ENCODE peak calls at places on chromosome 4, in seven cellular contexts. T, U, L, V, K, Z and P are unnamed samples.

GRCh38 chr4:101667348-101667747 is 123.2 kb upstream of the BANK1 start:
- DNase-seq in T (no peak), U (no peak), L (no peak), V (no peak), K (no peak), Z (no peak), P (no peak)

GRCh38 chr4:14125375-14126129 is 498.0 kb upstream of the BOD1L1 start:
- DNase-seq in T (no peak), U (no peak), L (no peak), V (no peak), K (no peak), Z (no peak), P (no peak)

GRCh38 chr4:14336656-14337055 is 665.6 kb upstream of the CPEB2 start:
- DNase-seq in T (no peak), U (no peak), L (no peak), V (no peak), K (no peak), Z (no peak), P (no peak)

GRCh38 chr4:146450524-146450923 is 71.2 kb downstream of the SLC10A7 start:
- DNase-seq in T (no peak), U (no peak), L (no peak), V (no peak), K (no peak), Z (peak; percentile 6), P (no peak)

GRCh38 chr4:86302242-86302641 is 57.6 kb downstream of the MAPK10 start:
- DNase-seq in T (no peak), U (no peak), L (peak; percentile 50), V (peak; percentile 44), K (no peak), Z (peak; percentile 93), P (no peak)

GRCh38 chr4:42712854-42713253 is 55.9 kb upstream of the ATP8A1 start:
- DNase-seq in T (no peak), U (no peak), L (no peak), V (no peak), K (no peak), Z (no peak), P (no peak)

GRCh38 chr4:125994430-125994829 is 679.7 kb downstream of the FAT4 start:
- DNase-seq in T (no peak), U (no peak), L (no peak), V (no peak), K (no peak), Z (no peak), P (no peak)

GRCh38 chr4:6746721-6747689 is 31.0 kb downstream of the BLOC1S4 start:
- DNase-seq in T (no peak), U (peak; percentile 79), L (no peak), V (no peak), K (no peak), Z (peak; percentile 45), P (no peak)

GRCh38 chr4:45578874-45579273 is 545.0 kb downstream of the GABRG1 start:
- DNase-seq in T (no peak), U (no peak), L (no peak), V (no peak), K (no peak), Z (no peak), P (no peak)

GRCh38 chr4:25900901-25901500 is 13.0 kb upstream of the SMIM20 start:
- DNase-seq in T (no peak), U (no peak), L (no peak), V (no peak), K (no peak), Z (no peak), P (no peak)

GRCh38 chr4:159105063-159105414 is 2.2 kb downstream of the RAPGEF2 start:
- DNase-seq in T (no peak), U (no peak), L (no peak), V (no peak), K (no peak), Z (peak; percentile 31), P (no peak)

GRCh38 chr4:186839122-186840037 is 115.7 kb upstream of the FAT1 start:
- DNase-seq in T (no peak), U (no peak), L (no peak), V (no peak), K (no peak), Z (peak; percentile 89), P (no peak)

GRCh38 chr4:84985952-84986351 is 19.5 kb upstream of the WDFY3 start:
- DNase-seq in T (no peak), U (no peak), L (no peak), V (no peak), K (no peak), Z (peak; percentile 59), P (no peak)

GRCh38 chr4:88177981-88178632 is 19.7 kb upstream of the ABCG2 start:
- DNase-seq in T (no peak), U (no peak), L (peak; percentile 64), V (no peak), K (no peak), Z (peak; percentile 68), P (no peak)

GRCh38 chr4:108850407-108850709 is 87.5 kb upstream of the ETNPPL start:
- DNase-seq in T (no peak), U (no peak), L (no peak), V (no peak), K (no peak), Z (no peak), P (no peak)

GRCh38 chr4:83281326-83281725 is 3.3 kb downstream of the COQ2 start:
- DNase-seq in T (no peak), U (no peak), L (no peak), V (no peak), K (no peak), Z (no peak), P (no peak)

GRCh38 chr4:47155907-47156306 is 124.5 kb downstream of the GABRB1 start:
- DNase-seq in T (no peak), U (no peak), L (no peak), V (no peak), K (no peak), Z (no peak), P (no peak)